ENCODE peak calls at places on chromosome 16, in nine cellular contexts. Y is endodermal cell, Z is AG04450, C is neural progenitor cell, U is heart left ventricle, S is small intestine, K is psoas muscle, T is mesendoderm, W is upper lobe of right lung. V is an unnamed sample. For H3K27me3, the result is how much of the 10 kb centered on the place peaks cover.

GRCh38 chr16:154223-155030 is 2.0 kb downstream of the HBZ start:
- DNase-seq in Y (peak), Z (no peak), C (peak), U (no peak), S (no peak), K (no peak), T (peak), W (peak), V (peak)

GRCh38 chr16:12538667-12539081 is 265.0 kb downstream of the CPPED1 start:
- DNase-seq in Y (no peak), Z (no peak), C (no peak), U (no peak), S (no peak), K (no peak), T (no peak), W (no peak), V (no peak)

GRCh38 chr16:53053967-53054669 is 673 bp upstream of the CHD9 start:
- DNase-seq in Y (no peak), Z (no peak), C (no peak), U (peak), S (peak), K (peak), T (peak), W (peak), V (peak)

GRCh38 chr16:48212033-48212432 is 32.1 kb upstream of the LONP2 start:
- DNase-seq in Y (no peak), Z (no peak), C (no peak), U (no peak), S (no peak), K (no peak), T (peak), W (no peak), V (no peak)

GRCh38 chr16:70430667-70431536 is 8.0 kb downstream of the ST3GAL2 start:
- DNase-seq in Y (peak), Z (no peak), C (no peak), U (no peak), S (peak), K (no peak), T (peak), W (peak), V (no peak)

GRCh38 chr16:64969221-64969620 is 152.6 kb downstream of the CDH11 start:
- DNase-seq in Y (no peak), Z (no peak), C (no peak), U (no peak), S (no peak), K (no peak), T (no peak), W (no peak), V (no peak)

GRCh38 chr16:69871708-69872107 is 79.4 kb upstream of the CLEC18A start:
- DNase-seq in Y (no peak), Z (no peak), C (no peak), U (no peak), S (no peak), K (no peak), T (no peak), W (no peak), V (no peak)

GRCh38 chr16:16014329-16015224 is 65.2 kb downstream of the ABCC1 start:
- DNase-seq in Y (no peak), Z (no peak), C (no peak), U (peak), S (no peak), K (peak), T (no peak), W (no peak), V (peak)

GRCh38 chr16:57386381-57386951 is 14.2 kb downstream of the CX3CL1 start:
- DNase-seq in Y (no peak), Z (no peak), C (no peak), U (no peak), S (no peak), K (no peak), T (no peak), W (no peak), V (no peak)

GRCh38 chr16:84957792-84958191 is 53.5 kb downstream of the ZDHHC7 start:
- DNase-seq in Y (no peak), Z (no peak), C (no peak), U (no peak), S (no peak), K (no peak), T (peak), W (no peak), V (no peak)

GRCh38 chr16:65525743-65526142 is 403.9 kb upstream of the CDH11 start:
- DNase-seq in Y (no peak), Z (no peak), C (no peak), U (no peak), S (no peak), K (no peak), T (no peak), W (no peak), V (no peak)

GRCh38 chr16:10922328-10923145 is 19.7 kb downstream of the DEXI start:
- DNase-seq in Y (no peak), Z (no peak), C (no peak), U (peak), S (no peak), K (peak), T (no peak), W (peak), V (peak)

GRCh38 chr16:73125860-73126259 is 77.9 kb upstream of the ZFHX3 start:
- DNase-seq in Y (no peak), Z (peak), C (no peak), U (peak), S (no peak), K (no peak), T (no peak), W (no peak), V (no peak)

GRCh38 chr16:30715777-30716445 is 16.9 kb downstream of the SRCAP start:
- DNase-seq in Y (no peak), Z (no peak), C (no peak), U (peak), S (peak), K (no peak), T (no peak), W (no peak), V (no peak)

GRCh38 chr16:84334058-84334457 is 34.3 kb upstream of the ATP2C2 start:
- DNase-seq in Y (peak), Z (no peak), C (no peak), U (no peak), S (peak), K (peak), T (no peak), W (peak), V (no peak)

GRCh38 chr16:84487358-84487757 is 17.1 kb downstream of the MEAK7 start:
- DNase-seq in Y (no peak), Z (no peak), C (no peak), U (no peak), S (no peak), K (no peak), T (no peak), W (peak), V (no peak)

GRCh38 chr16:74035816-74036215 is 260.8 kb upstream of the PSMD7 start:
- DNase-seq in Y (peak), Z (no peak), C (peak), U (no peak), S (no peak), K (no peak), T (peak), W (no peak), V (no peak)

GRCh38 chr16:19410435-19411153 is 7.1 kb upstream of the TMC5 start:
- DNase-seq in Y (peak), Z (no peak), C (peak), U (peak), S (peak), K (peak), T (peak), W (peak), V (peak)
- H3K27ac ChIP-seq in Y (no peak), Z (no peak), C (no peak), U (no peak), S (peak), K (no peak), T (no peak), W (peak), V (no peak)

GRCh38 chr16:28064706-28065249 is 1.3 kb upstream of the GSG1L start:
- DNase-seq in Y (no peak), Z (no peak), C (no peak), U (no peak), S (no peak), K (no peak), T (no peak), W (no peak), V (no peak)
- H3K27me3 ChIP-seq in Y (half or more), Z (half or more), C (half or more), U (under half), S (under half), K (under half), T (under half), W (under half), V (under half)

GRCh38 chr16:27464663-27465482 is 62.9 kb downstream of the IL21R start:
- DNase-seq in Y (no peak), Z (no peak), C (no peak), U (no peak), S (no peak), K (no peak), T (no peak), W (no peak), V (peak)
- H3K27ac ChIP-seq in Y (no peak), Z (no peak), C (no peak), U (no peak), S (peak), K (no peak), T (no peak), W (no peak), V (no peak)

GRCh38 chr16:80040814-80041213 is 440.3 kb upstream of the MAF start:
- DNase-seq in Y (no peak), Z (no peak), C (no peak), U (no peak), S (no peak), K (no peak), T (no peak), W (no peak), V (no peak)

GRCh38 chr16:80038566-80038965 is 438.0 kb upstream of the MAF start:
- DNase-seq in Y (no peak), Z (no peak), C (no peak), U (no peak), S (no peak), K (no peak), T (no peak), W (no peak), V (no peak)

GRCh38 chr16:80040413-80040812 is 439.9 kb upstream of the MAF start:
- DNase-seq in Y (no peak), Z (no peak), C (no peak), U (no peak), S (no peak), K (no peak), T (no peak), W (no peak), V (no peak)

GRCh38 chr16:80039777-80040176 is 439.2 kb upstream of the MAF start:
- DNase-seq in Y (no peak), Z (no peak), C (no peak), U (no peak), S (no peak), K (no peak), T (no peak), W (no peak), V (no peak)

DNA sequence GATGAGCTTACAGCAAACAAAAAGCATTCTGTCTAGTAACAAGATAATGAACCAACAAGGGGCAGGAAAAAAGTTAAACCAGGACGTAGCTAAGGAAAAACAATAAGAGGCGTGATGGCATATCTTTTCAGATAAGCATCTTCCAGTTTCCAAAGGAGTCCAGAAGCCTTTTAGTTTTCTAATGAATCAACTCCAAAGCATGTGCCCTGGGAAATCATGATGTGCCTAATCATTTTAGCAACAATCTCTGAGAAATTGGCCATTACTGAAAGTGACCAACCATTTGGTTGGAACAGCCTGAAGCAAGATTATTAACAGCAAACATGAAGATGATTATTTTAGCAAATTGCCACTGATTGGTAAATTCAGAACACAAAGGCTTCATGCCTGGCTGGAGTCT is 440.9 kb upstream of the MAF start:
- DNase-seq in Y (no peak), Z (no peak), C (no peak), U (no peak), S (no peak), K (no peak), T (no peak), W (no peak), V (no peak)
- H3K27me3 ChIP-seq in Y (half or more), Z (under half), C (under half), U (under half), S (under half), K (under half), T (under half), W (under half), V (under half)

DNA sequence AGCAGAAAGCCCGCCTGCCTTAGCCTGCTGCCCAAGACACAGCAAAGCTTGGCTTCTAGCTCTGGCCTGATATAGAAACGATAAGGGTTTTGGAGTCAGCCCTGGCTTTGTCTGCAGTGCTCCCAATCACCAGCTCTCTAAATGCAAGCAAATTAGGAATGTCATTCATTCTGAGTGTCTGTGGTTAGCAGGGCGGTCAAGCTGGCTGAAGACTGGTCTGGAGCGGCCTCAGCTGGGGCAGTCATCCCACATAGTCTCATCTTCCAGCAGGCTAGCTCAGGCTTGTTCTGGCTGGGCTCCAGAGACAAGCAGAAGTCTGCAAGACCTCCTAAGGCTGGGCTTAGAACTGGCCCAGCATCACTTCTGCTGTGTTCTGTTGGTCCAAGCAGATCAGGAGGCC is 24.5 kb downstream of the TMC7 start:
- DNase-seq in Y (no peak), Z (peak), C (peak), U (no peak), S (no peak), K (no peak), T (peak), W (no peak), V (no peak)
- H3K27ac ChIP-seq in Y (no peak), Z (peak), C (peak), U (no peak), S (no peak), K (no peak), T (no peak), W (no peak), V (no peak)

GRCh38 chr16:1180772-1181714 is 28.1 kb downstream of the CACNA1H start:
- DNase-seq in Y (no peak), Z (no peak), C (peak), U (peak), S (no peak), K (peak), T (no peak), W (no peak), V (peak)

GRCh38 chr16:1184980-1185379 is 32.1 kb downstream of the CACNA1H start:
- DNase-seq in Y (no peak), Z (no peak), C (no peak), U (no peak), S (no peak), K (no peak), T (no peak), W (no peak), V (no peak)

GRCh38 chr16:1181715-1182671 is 29.1 kb downstream of the CACNA1H start:
- DNase-seq in Y (no peak), Z (peak), C (peak), U (peak), S (no peak), K (peak), T (no peak), W (peak), V (peak)

GRCh38 chr16:1183235-1183907 is 30.5 kb downstream of the CACNA1H start:
- DNase-seq in Y (no peak), Z (peak), C (peak), U (peak), S (no peak), K (peak), T (peak), W (no peak), V (peak)

GRCh38 chr16:1184156-1184868 is 31.4 kb downstream of the CACNA1H start:
- DNase-seq in Y (peak), Z (no peak), C (no peak), U (no peak), S (peak), K (no peak), T (peak), W (no peak), V (no peak)
- H3K27me3 ChIP-seq in Y (under half), Z (under half), C (under half), U (under half), S (under half), K (under half), T (under half), W (under half), V (under half)

GRCh38 chr16:8798174-8798527 is 512 bp downstream of the PMM2 start:
- DNase-seq in Y (no peak), Z (no peak), C (no peak), U (no peak), S (peak), K (no peak), T (peak), W (no peak), V (no peak)
- H3K27ac ChIP-seq in Y (no peak), Z (peak), C (no peak), U (peak), S (peak), K (peak), T (no peak), W (peak), V (peak)

DNA sequence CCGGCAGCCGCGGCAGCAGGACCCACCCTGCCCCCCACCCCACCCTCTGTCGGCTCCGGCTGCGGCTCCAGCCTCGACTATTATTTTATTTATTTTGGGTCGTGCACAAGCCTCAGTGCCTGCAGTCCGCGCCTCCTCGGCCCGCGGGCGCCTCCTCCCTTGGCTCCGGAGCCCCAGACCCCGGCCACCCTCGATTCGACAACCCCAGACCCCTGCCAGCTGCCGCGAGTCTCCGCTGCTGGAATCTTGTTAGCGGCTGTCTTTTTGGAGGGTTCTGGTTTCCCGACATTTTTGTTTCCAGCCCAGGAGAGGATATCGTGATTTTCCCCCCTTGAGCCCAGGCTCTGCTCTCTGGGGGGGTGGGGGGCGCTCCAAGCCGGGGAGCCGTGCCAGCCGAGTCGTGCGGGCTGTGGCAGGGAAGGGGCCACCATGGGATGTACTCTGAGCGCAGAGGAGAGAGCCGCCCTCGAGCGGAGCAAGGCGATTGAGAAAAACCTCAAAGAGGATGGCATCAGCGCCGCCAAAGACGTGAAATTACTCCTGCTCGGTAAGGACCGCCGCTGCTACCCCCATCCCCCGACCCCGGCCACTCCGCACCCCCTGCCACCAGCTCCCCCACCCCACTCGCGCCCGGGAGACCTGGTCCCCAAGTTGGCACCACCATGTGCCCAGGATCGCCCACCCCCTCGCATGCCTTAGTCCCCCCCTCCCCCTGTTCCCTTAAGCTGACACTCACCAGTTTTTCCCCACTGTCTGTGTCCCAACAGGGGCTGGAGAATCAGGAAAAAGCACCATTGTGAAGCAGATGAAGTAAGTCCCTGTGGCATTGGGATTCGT is 736 bp downstream of the GNAO1 start:
- DNase-seq in Y (peak), Z (no peak), C (peak), U (no peak), S (no peak), K (peak), T (peak), W (no peak), V (peak)
- H3K27me3 ChIP-seq in Y (half or more), Z (half or more), C (half or more), U (half or more), S (under half), K (under half), T (under half), W (half or more), V (under half)

GRCh38 chr16:49786926-49787557 is 68.9 kb downstream of the ZNF423 start:
- DNase-seq in Y (no peak), Z (no peak), C (no peak), U (no peak), S (no peak), K (no peak), T (no peak), W (no peak), V (no peak)

GRCh38 chr16:49788936-49789335 is 67.0 kb downstream of the ZNF423 start:
- DNase-seq in Y (no peak), Z (no peak), C (no peak), U (no peak), S (no peak), K (no peak), T (no peak), W (no peak), V (no peak)

GRCh38 chr16:49785970-49786369 is 69.9 kb downstream of the ZNF423 start:
- DNase-seq in Y (no peak), Z (no peak), C (no peak), U (no peak), S (no peak), K (no peak), T (no peak), W (no peak), V (no peak)

GRCh38 chr16:49789617-49790016 is 66.3 kb downstream of the ZNF423 start:
- DNase-seq in Y (no peak), Z (no peak), C (no peak), U (no peak), S (no peak), K (no peak), T (peak), W (no peak), V (no peak)

DNA sequence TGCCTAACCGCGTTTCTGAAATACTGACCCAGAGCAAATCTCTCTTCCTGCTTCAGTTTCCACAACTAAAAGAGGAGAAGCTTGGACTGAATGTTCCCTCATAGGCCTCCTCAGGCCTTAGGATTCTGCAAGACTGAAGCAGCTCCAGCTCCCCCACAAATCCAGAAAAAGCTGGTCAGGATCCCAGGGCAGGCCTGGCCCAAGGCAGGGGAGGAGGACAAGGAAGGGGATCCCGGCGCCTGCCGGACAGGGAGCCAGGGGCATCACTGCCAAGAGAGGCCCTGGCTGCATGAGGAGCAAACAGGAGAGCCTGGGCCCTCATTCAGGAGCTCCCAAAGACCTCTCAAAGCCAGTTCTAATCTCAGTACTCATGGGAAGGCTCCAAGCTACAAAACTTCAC is 67.4 kb downstream of the ZNF423 start:
- DNase-seq in Y (no peak), Z (no peak), C (no peak), U (no peak), S (no peak), K (peak), T (no peak), W (no peak), V (peak)
- H3K27ac ChIP-seq in Y (peak), Z (no peak), C (no peak), U (no peak), S (no peak), K (peak), T (no peak), W (peak), V (no peak)